ENCODE peak calls at places on chromosomes 11 and 22, in four cellular contexts. One of them, this sample, is unnamed.
A peak's percentile ranks its signal among the peaks of the same experiment; 100 is the strongest.

GRCh38 chr11:72232260-72233055 is 7.9 kb downstream of the INPPL1 start:
- DNase-seq in mammary epithelial cell: no peak
- DNase-seq in astrocyte: no peak
- DNase-seq in fibroblast of lung: no peak
- DNase-seq in this sample: no peak

GRCh38 chr22:49331878-49332277 is 495.8 kb downstream of the BRD1 start:
- DNase-seq in mammary epithelial cell: no peak
- DNase-seq in astrocyte: no peak
- DNase-seq in fibroblast of lung: no peak
- DNase-seq in this sample: no peak

GRCh38 chr11:46743043-46743442 is 24.0 kb downstream of the F2 start:
- DNase-seq in mammary epithelial cell: no peak
- DNase-seq in astrocyte: no peak
- DNase-seq in fibroblast of lung: no peak
- DNase-seq in this sample: no peak

GRCh38 chr11:12599408-12600143 is 74.6 kb upstream of the TEAD1 start:
- DNase-seq in mammary epithelial cell: no peak
- DNase-seq in astrocyte: no peak
- DNase-seq in fibroblast of lung: no peak
- DNase-seq in this sample: peak; percentile 36

GRCh38 chr11:68523743-68524142 is 63.2 kb downstream of the PPP6R3 start:
- DNase-seq in mammary epithelial cell: no peak
- DNase-seq in astrocyte: no peak
- DNase-seq in fibroblast of lung: no peak
- DNase-seq in this sample: no peak

GRCh38 chr11:2355000-2355644 is 22.0 kb upstream of the CD81 start:
- DNase-seq in mammary epithelial cell: no peak
- DNase-seq in astrocyte: no peak
- DNase-seq in fibroblast of lung: peak; percentile 55
- DNase-seq in this sample: no peak

GRCh38 chr11:36361901-36362391 is 65.9 kb downstream of the PRR5L start:
- DNase-seq in mammary epithelial cell: peak; percentile 79
- DNase-seq in astrocyte: peak; percentile 98
- DNase-seq in fibroblast of lung: peak; percentile 77
- DNase-seq in this sample: no peak

GRCh38 chr11:62958547-62959071 is 26.2 kb downstream of the SLC22A6 start:
- DNase-seq in mammary epithelial cell: no peak
- DNase-seq in astrocyte: no peak
- DNase-seq in fibroblast of lung: peak; percentile 43
- DNase-seq in this sample: no peak

GRCh38 chr11:119717839-119718534 is 11.0 kb downstream of the NECTIN1 start:
- DNase-seq in mammary epithelial cell: no peak
- DNase-seq in astrocyte: peak; percentile 55
- DNase-seq in fibroblast of lung: no peak
- DNase-seq in this sample: no peak

GRCh38 chr11:131108780-131109179 is 192.5 kb upstream of the SNX19 start:
- DNase-seq in mammary epithelial cell: no peak
- DNase-seq in astrocyte: peak; percentile 23
- DNase-seq in fibroblast of lung: no peak
- DNase-seq in this sample: no peak

GRCh38 chr22:48140261-48140660 is 1377.8 kb downstream of the TBC1D22A start:
- DNase-seq in mammary epithelial cell: no peak
- DNase-seq in astrocyte: no peak
- DNase-seq in fibroblast of lung: no peak
- DNase-seq in this sample: no peak
- TF ChIP-seq EZH2 in mammary epithelial cell: no peak
- TF ChIP-seq EZH2 in astrocyte: no peak
- TF ChIP-seq EZH2 in fibroblast of lung: no peak
- TF ChIP-seq EZH2 in this sample: no peak

GRCh38 chr22:46287873-46288751 is 8.6 kb upstream of the GTSE1 start:
- DNase-seq in mammary epithelial cell: no peak
- DNase-seq in astrocyte: no peak
- DNase-seq in fibroblast of lung: no peak
- DNase-seq in this sample: no peak
- H3K27ac ChIP-seq in mammary epithelial cell: no peak overlapping the region
- H3K27ac ChIP-seq in astrocyte: no peak overlapping the region
- H3K27ac ChIP-seq in fibroblast of lung: no peak overlapping the region
- H3K27ac ChIP-seq in this sample: no peak overlapping the region

DNA sequence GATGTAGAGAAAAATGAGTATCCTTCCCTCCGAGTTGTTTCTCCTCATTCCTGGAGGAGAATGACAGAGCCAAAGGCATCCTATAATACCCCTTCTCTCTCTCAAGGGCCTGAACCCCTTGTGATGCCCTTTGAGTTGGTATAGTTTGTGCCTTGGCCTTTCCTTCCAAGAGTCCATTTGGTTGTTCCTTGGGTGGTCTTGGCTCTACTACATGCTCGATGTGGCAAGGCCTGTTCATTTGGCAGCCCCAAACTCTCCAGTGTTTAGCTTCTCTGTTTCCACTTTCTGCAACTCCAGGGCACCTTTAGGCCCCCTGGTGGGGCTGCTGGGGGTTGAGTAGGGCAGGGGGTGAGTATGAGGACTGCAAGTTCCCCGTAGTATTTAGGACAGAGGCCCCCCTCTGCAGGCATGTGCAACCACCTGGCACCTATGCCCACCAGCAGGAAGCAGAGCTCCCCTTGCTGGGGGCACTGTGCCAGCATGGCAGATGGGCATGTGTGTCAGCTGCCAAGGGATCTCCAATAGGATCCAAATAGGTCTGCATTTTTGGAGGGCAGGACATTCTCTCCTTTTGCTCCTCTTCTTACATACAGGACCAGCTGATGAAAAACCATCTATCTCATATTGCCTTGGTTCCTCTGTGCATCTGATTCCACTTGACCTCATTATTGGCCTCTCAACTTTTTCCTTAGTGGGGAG is 217.2 kb upstream of the CADM1 start:
- DNase-seq in mammary epithelial cell: no peak
- DNase-seq in astrocyte: no peak
- DNase-seq in fibroblast of lung: no peak
- DNase-seq in this sample: no peak
- H3K4me1 ChIP-seq in mammary epithelial cell: peaks cover 4% of the 10 kb centered on the region
- H3K4me1 ChIP-seq in astrocyte: no peaks in the 10 kb centered on the region
- H3K4me1 ChIP-seq in fibroblast of lung: peaks cover 2% of the 10 kb centered on the region
- H3K4me1 ChIP-seq in this sample: no peaks in the 10 kb centered on the region

GRCh38 chr11:123684601-123685000 is 30.2 kb upstream of the SCN3B start:
- DNase-seq in mammary epithelial cell: no peak
- DNase-seq in astrocyte: no peak
- DNase-seq in fibroblast of lung: no peak
- DNase-seq in this sample: no peak
- TF ChIP-seq EZH2 in mammary epithelial cell: no peak
- TF ChIP-seq EZH2 in astrocyte: no peak
- TF ChIP-seq EZH2 in fibroblast of lung: no peak
- TF ChIP-seq EZH2 in this sample: no peak

GRCh38 chr22:42369250-42370041 is 62.8 kb downstream of the NFAM1 start:
- DNase-seq in mammary epithelial cell: peak; percentile 88
- DNase-seq in astrocyte: peak; percentile 83
- DNase-seq in fibroblast of lung: peak; percentile 87
- DNase-seq in this sample: peak; percentile 76
- H3K27ac ChIP-seq in mammary epithelial cell: no peak overlapping the region
- H3K27ac ChIP-seq in astrocyte: no peak overlapping the region
- H3K27ac ChIP-seq in fibroblast of lung: no peak overlapping the region
- H3K27ac ChIP-seq in this sample: no peak overlapping the region

GRCh38 chr11:9838229-9838628 is 174.4 kb downstream of the SWAP70 start:
- DNase-seq in mammary epithelial cell: no peak
- DNase-seq in astrocyte: peak; percentile 36
- DNase-seq in fibroblast of lung: peak; percentile 49
- DNase-seq in this sample: no peak

GRCh38 chr11:9831122-9831521 is 167.2 kb downstream of the SWAP70 start:
- DNase-seq in mammary epithelial cell: no peak
- DNase-seq in astrocyte: no peak
- DNase-seq in fibroblast of lung: no peak
- DNase-seq in this sample: no peak

GRCh38 chr11:9839550-9839949 is 175.7 kb downstream of the SWAP70 start:
- DNase-seq in mammary epithelial cell: no peak
- DNase-seq in astrocyte: no peak
- DNase-seq in fibroblast of lung: no peak
- DNase-seq in this sample: no peak

GRCh38 chr11:9838961-9839360 is 175.1 kb downstream of the SWAP70 start:
- DNase-seq in mammary epithelial cell: peak; percentile 97
- DNase-seq in astrocyte: peak; percentile 26
- DNase-seq in fibroblast of lung: no peak
- DNase-seq in this sample: no peak

DNA sequence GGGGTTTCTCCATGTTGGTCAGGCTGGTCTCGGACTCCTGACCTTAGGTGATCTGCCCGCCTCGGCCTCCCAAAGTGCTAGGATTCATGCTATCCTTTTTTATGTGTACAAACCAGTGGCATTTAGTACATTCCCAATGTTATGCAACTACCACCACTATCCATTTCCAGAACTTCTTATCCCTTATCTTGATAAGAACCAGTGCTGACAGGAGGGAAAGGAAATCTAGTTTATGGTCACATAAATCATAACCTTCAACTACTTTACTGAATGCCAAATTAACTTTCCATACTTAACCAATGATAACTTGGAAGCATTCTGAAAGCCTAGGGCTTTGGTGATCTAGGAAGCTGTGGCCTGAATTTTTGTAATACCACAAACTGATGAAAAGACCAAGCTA is 170.4 kb downstream of the SWAP70 start:
- DNase-seq in mammary epithelial cell: no peak
- DNase-seq in astrocyte: peak; percentile 77
- DNase-seq in fibroblast of lung: no peak
- DNase-seq in this sample: no peak
- H3K4me1 ChIP-seq in mammary epithelial cell: peaks cover 6% of the 10 kb centered on the region
- H3K4me1 ChIP-seq in astrocyte: peaks cover 12% of the 10 kb centered on the region
- H3K4me1 ChIP-seq in fibroblast of lung: peaks cover 3% of the 10 kb centered on the region
- H3K4me1 ChIP-seq in this sample: no peaks in the 10 kb centered on the region

GRCh38 chr22:22463855-22464540 is 44.5 kb downstream of the ZNF280B start:
- DNase-seq in mammary epithelial cell: peak; percentile 25
- DNase-seq in astrocyte: peak; percentile 20
- DNase-seq in fibroblast of lung: peak; percentile 74
- DNase-seq in this sample: peak; percentile 66
- TF ChIP-seq EZH2 in mammary epithelial cell: no peak
- TF ChIP-seq EZH2 in astrocyte: no peak
- TF ChIP-seq EZH2 in fibroblast of lung: no peak
- TF ChIP-seq EZH2 in this sample: no peak

GRCh38 chr11:117175104-117175503 is 3.4 kb upstream of the SIDT2 start:
- DNase-seq in mammary epithelial cell: no peak
- DNase-seq in astrocyte: no peak
- DNase-seq in fibroblast of lung: no peak
- DNase-seq in this sample: no peak
- H3K27ac ChIP-seq in mammary epithelial cell: no peak overlapping the region
- H3K27ac ChIP-seq in astrocyte: no peak overlapping the region
- H3K27ac ChIP-seq in fibroblast of lung: no peak overlapping the region
- H3K27ac ChIP-seq in this sample: no peak overlapping the region

DNA sequence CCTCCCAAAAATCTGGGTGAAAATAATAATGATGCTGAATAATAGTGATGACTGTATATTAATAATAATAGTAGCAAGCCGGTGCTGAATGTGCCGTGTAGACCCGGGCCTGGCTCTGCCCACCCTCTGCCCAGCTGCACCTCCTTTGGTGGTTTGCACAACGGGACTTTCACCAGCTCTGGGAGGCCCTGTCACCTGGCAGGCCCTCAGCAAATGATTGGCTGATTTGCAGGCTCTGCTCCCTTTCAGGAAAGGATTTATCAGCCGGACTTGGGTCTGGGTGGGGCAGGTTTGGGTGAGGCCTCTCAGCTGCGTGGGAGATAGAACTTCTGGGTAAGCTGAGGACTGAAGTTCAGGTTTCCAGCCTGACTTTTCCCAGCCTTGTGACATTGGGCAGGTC is 21.4 kb downstream of the KIAA1671 start:
- DNase-seq in mammary epithelial cell: no peak
- DNase-seq in astrocyte: no peak
- DNase-seq in fibroblast of lung: no peak
- DNase-seq in this sample: no peak
- H3K4me1 ChIP-seq in mammary epithelial cell: peaks cover 54% of the 10 kb centered on the region
- H3K4me1 ChIP-seq in astrocyte: peaks cover 19% of the 10 kb centered on the region
- H3K4me1 ChIP-seq in fibroblast of lung: no peaks in the 10 kb centered on the region
- H3K4me1 ChIP-seq in this sample: no peaks in the 10 kb centered on the region

GRCh38 chr11:8593935-8594909 is at the start of gene STK33:
- DNase-seq in mammary epithelial cell: no peak
- DNase-seq in astrocyte: peak; percentile 15
- DNase-seq in fibroblast of lung: peak; percentile 40
- DNase-seq in this sample: no peak
- TF ChIP-seq EZH2 in mammary epithelial cell: no peak
- TF ChIP-seq EZH2 in astrocyte: peak; percentile 61
- TF ChIP-seq EZH2 in fibroblast of lung: peak; percentile 26
- TF ChIP-seq EZH2 in this sample: no peak

This sample was measured in DND-41.